ENCODE peak calls at places on chromosomes 12 and 14, in six cellular contexts. One of them, this sample, is unnamed.
A peak's percentile ranks its signal among the peaks of the same experiment; 100 is the strongest.

GRCh38 chr14:78297843-78298242 is 127.7 kb downstream of the NRXN3 start:
- DNase-seq in GM04504: no peak
- DNase-seq in activated CD8-positive, alpha-beta T cell treated with anti-CD3 and anti-CD28 coated beads, Interleukin-2, amount 10 ng/mL, durations not matched to agents 7 days and 5 days: no peak
- DNase-seq in central memory CD4-positive, alpha-beta T cell: no peak
- DNase-seq in activated CD4-positive, CD25-positive, alpha-beta regulatory T cell: no peak
- DNase-seq in B cell: no peak
- DNase-seq in this sample: no peak

GRCh38 chr12:112159146-112159541 is 33.8 kb downstream of the TRAFD1 start:
- DNase-seq in GM04504: no peak
- DNase-seq in activated CD8-positive, alpha-beta T cell treated with anti-CD3 and anti-CD28 coated beads, Interleukin-2, amount 10 ng/mL, durations not matched to agents 7 days and 5 days: no peak
- DNase-seq in central memory CD4-positive, alpha-beta T cell: no peak
- DNase-seq in activated CD4-positive, CD25-positive, alpha-beta regulatory T cell: no peak
- DNase-seq in B cell: no peak
- DNase-seq in this sample: no peak

GRCh38 chr14:73743431-73743931 is 29.3 kb upstream of the PNMA1 start:
- DNase-seq in GM04504: no peak
- DNase-seq in activated CD8-positive, alpha-beta T cell treated with anti-CD3 and anti-CD28 coated beads, Interleukin-2, amount 10 ng/mL, durations not matched to agents 7 days and 5 days: peak; percentile 81
- DNase-seq in central memory CD4-positive, alpha-beta T cell: peak; percentile 59
- DNase-seq in activated CD4-positive, CD25-positive, alpha-beta regulatory T cell: no peak
- DNase-seq in B cell: peak; percentile 66
- DNase-seq in this sample: peak; percentile 39

GRCh38 chr14:105092124-105092911 is 27.1 kb upstream of the GPR132 start:
- DNase-seq in GM04504: no peak
- DNase-seq in activated CD8-positive, alpha-beta T cell treated with anti-CD3 and anti-CD28 coated beads, Interleukin-2, amount 10 ng/mL, durations not matched to agents 7 days and 5 days: no peak
- DNase-seq in central memory CD4-positive, alpha-beta T cell: no peak
- DNase-seq in activated CD4-positive, CD25-positive, alpha-beta regulatory T cell: no peak
- DNase-seq in B cell: no peak
- DNase-seq in this sample: no peak

GRCh38 chr14:75578099-75578785 is at the start of gene FLVCR2:
- DNase-seq in GM04504: peak; percentile 22
- DNase-seq in activated CD8-positive, alpha-beta T cell treated with anti-CD3 and anti-CD28 coated beads, Interleukin-2, amount 10 ng/mL, durations not matched to agents 7 days and 5 days: peak; percentile 49
- DNase-seq in central memory CD4-positive, alpha-beta T cell: peak; percentile 52
- DNase-seq in activated CD4-positive, CD25-positive, alpha-beta regulatory T cell: peak; percentile 35
- DNase-seq in B cell: peak; percentile 59
- DNase-seq in this sample: peak; percentile 77

GRCh38 chr14:74239848-74240793 is 872 bp downstream of the VSX2 start:
- DNase-seq in GM04504: no peak
- DNase-seq in activated CD8-positive, alpha-beta T cell treated with anti-CD3 and anti-CD28 coated beads, Interleukin-2, amount 10 ng/mL, durations not matched to agents 7 days and 5 days: no peak
- DNase-seq in central memory CD4-positive, alpha-beta T cell: no peak
- DNase-seq in activated CD4-positive, CD25-positive, alpha-beta regulatory T cell: no peak
- DNase-seq in B cell: no peak
- DNase-seq in this sample: peak; percentile 12

GRCh38 chr12:14284189-14284722 is 81.2 kb upstream of the ATF7IP start:
- DNase-seq in GM04504: no peak
- DNase-seq in activated CD8-positive, alpha-beta T cell treated with anti-CD3 and anti-CD28 coated beads, Interleukin-2, amount 10 ng/mL, durations not matched to agents 7 days and 5 days: no peak
- DNase-seq in central memory CD4-positive, alpha-beta T cell: no peak
- DNase-seq in activated CD4-positive, CD25-positive, alpha-beta regulatory T cell: no peak
- DNase-seq in B cell: no peak
- DNase-seq in this sample: no peak

GRCh38 chr14:36805116-36805515 is 143.5 kb downstream of the PAX9 start:
- DNase-seq in GM04504: no peak
- DNase-seq in activated CD8-positive, alpha-beta T cell treated with anti-CD3 and anti-CD28 coated beads, Interleukin-2, amount 10 ng/mL, durations not matched to agents 7 days and 5 days: no peak
- DNase-seq in central memory CD4-positive, alpha-beta T cell: no peak
- DNase-seq in activated CD4-positive, CD25-positive, alpha-beta regulatory T cell: no peak
- DNase-seq in B cell: no peak
- DNase-seq in this sample: no peak

GRCh38 chr12:62719027-62719426 is 215.9 kb downstream of the PPM1H start:
- DNase-seq in GM04504: no peak
- DNase-seq in activated CD8-positive, alpha-beta T cell treated with anti-CD3 and anti-CD28 coated beads, Interleukin-2, amount 10 ng/mL, durations not matched to agents 7 days and 5 days: no peak
- DNase-seq in central memory CD4-positive, alpha-beta T cell: no peak
- DNase-seq in activated CD4-positive, CD25-positive, alpha-beta regulatory T cell: no peak
- DNase-seq in B cell: no peak
- DNase-seq in this sample: no peak

GRCh38 chr14:36518031-36518585 is 1.9 kb downstream of the NKX2-1 start:
- DNase-seq in GM04504: no peak
- DNase-seq in activated CD8-positive, alpha-beta T cell treated with anti-CD3 and anti-CD28 coated beads, Interleukin-2, amount 10 ng/mL, durations not matched to agents 7 days and 5 days: no peak
- DNase-seq in central memory CD4-positive, alpha-beta T cell: no peak
- DNase-seq in activated CD4-positive, CD25-positive, alpha-beta regulatory T cell: no peak
- DNase-seq in B cell: no peak
- DNase-seq in this sample: no peak

GRCh38 chr14:91493169-91493568 is 16.9 kb downstream of the PPP4R3A start:
- DNase-seq in GM04504: no peak
- DNase-seq in activated CD8-positive, alpha-beta T cell treated with anti-CD3 and anti-CD28 coated beads, Interleukin-2, amount 10 ng/mL, durations not matched to agents 7 days and 5 days: no peak
- DNase-seq in central memory CD4-positive, alpha-beta T cell: no peak
- DNase-seq in activated CD4-positive, CD25-positive, alpha-beta regulatory T cell: no peak
- DNase-seq in B cell: no peak
- DNase-seq in this sample: no peak

GRCh38 chr12:106082216-106083175 is 56.3 kb downstream of the NUAK1 start:
- DNase-seq in GM04504: no peak
- DNase-seq in activated CD8-positive, alpha-beta T cell treated with anti-CD3 and anti-CD28 coated beads, Interleukin-2, amount 10 ng/mL, durations not matched to agents 7 days and 5 days: no peak
- DNase-seq in central memory CD4-positive, alpha-beta T cell: no peak
- DNase-seq in activated CD4-positive, CD25-positive, alpha-beta regulatory T cell: no peak
- DNase-seq in B cell: no peak
- DNase-seq in this sample: no peak

GRCh38 chr14:71482701-71483100 is 449.5 kb upstream of the RGS6 start:
- DNase-seq in GM04504: no peak
- DNase-seq in activated CD8-positive, alpha-beta T cell treated with anti-CD3 and anti-CD28 coated beads, Interleukin-2, amount 10 ng/mL, durations not matched to agents 7 days and 5 days: no peak
- DNase-seq in central memory CD4-positive, alpha-beta T cell: no peak
- DNase-seq in activated CD4-positive, CD25-positive, alpha-beta regulatory T cell: no peak
- DNase-seq in B cell: no peak
- DNase-seq in this sample: no peak

GRCh38 chr14:72574687-72575086 is 319.2 kb downstream of the DPF3 start:
- DNase-seq in GM04504: no peak
- DNase-seq in activated CD8-positive, alpha-beta T cell treated with anti-CD3 and anti-CD28 coated beads, Interleukin-2, amount 10 ng/mL, durations not matched to agents 7 days and 5 days: no peak
- DNase-seq in central memory CD4-positive, alpha-beta T cell: no peak
- DNase-seq in activated CD4-positive, CD25-positive, alpha-beta regulatory T cell: no peak
- DNase-seq in B cell: no peak
- DNase-seq in this sample: no peak

GRCh38 chr12:68636268-68636667 is 25.6 kb downstream of the RAP1B start:
- DNase-seq in GM04504: peak; percentile 33
- DNase-seq in activated CD8-positive, alpha-beta T cell treated with anti-CD3 and anti-CD28 coated beads, Interleukin-2, amount 10 ng/mL, durations not matched to agents 7 days and 5 days: no peak
- DNase-seq in central memory CD4-positive, alpha-beta T cell: no peak
- DNase-seq in activated CD4-positive, CD25-positive, alpha-beta regulatory T cell: no peak
- DNase-seq in B cell: no peak
- DNase-seq in this sample: peak; percentile 76

GRCh38 chr12:130796985-130797686 is 41.9 kb downstream of the STX2 start:
- DNase-seq in GM04504: no peak
- DNase-seq in activated CD8-positive, alpha-beta T cell treated with anti-CD3 and anti-CD28 coated beads, Interleukin-2, amount 10 ng/mL, durations not matched to agents 7 days and 5 days: peak; percentile 63
- DNase-seq in central memory CD4-positive, alpha-beta T cell: peak; percentile 54
- DNase-seq in activated CD4-positive, CD25-positive, alpha-beta regulatory T cell: no peak
- DNase-seq in B cell: no peak
- DNase-seq in this sample: no peak

GRCh38 chr12:50788562-50788961 is 24.7 kb downstream of the ATF1 start:
- DNase-seq in GM04504: peak; percentile 53
- DNase-seq in activated CD8-positive, alpha-beta T cell treated with anti-CD3 and anti-CD28 coated beads, Interleukin-2, amount 10 ng/mL, durations not matched to agents 7 days and 5 days: no peak
- DNase-seq in central memory CD4-positive, alpha-beta T cell: no peak
- DNase-seq in activated CD4-positive, CD25-positive, alpha-beta regulatory T cell: no peak
- DNase-seq in B cell: no peak
- DNase-seq in this sample: peak; percentile 89

GRCh38 chr12:45762185-45763110 is 32.9 kb downstream of the ARID2 start:
- DNase-seq in GM04504: peak; percentile 10
- DNase-seq in activated CD8-positive, alpha-beta T cell treated with anti-CD3 and anti-CD28 coated beads, Interleukin-2, amount 10 ng/mL, durations not matched to agents 7 days and 5 days: no peak
- DNase-seq in central memory CD4-positive, alpha-beta T cell: no peak
- DNase-seq in activated CD4-positive, CD25-positive, alpha-beta regulatory T cell: no peak
- DNase-seq in B cell: no peak
- DNase-seq in this sample: peak; percentile 34